ENCODE peak calls at places on chromosomes 5 and 9, in four cellular contexts. U, B, H and W are unnamed samples. For H3K4me1, the result is how much of the 10 kb centered on the place peaks cover.

GRCh38 chr5:3122216-3122615 is 370.7 kb upstream of the IRX2 start:
- DNase-seq in U (no peak), H (no peak), B (no peak), W (no peak)

GRCh38 chr5:142798099-142798768 is 28.1 kb downstream of the ARHGAP26 start:
- DNase-seq in U (no peak), H (no peak), B (peak), W (no peak)

GRCh38 chr5:143056792-143057579 is 286.8 kb downstream of the ARHGAP26 start:
- DNase-seq in U (no peak), B (no peak), H (no peak), W (no peak)

GRCh38 chr9:135520916-135521607 is at the start of gene LCN1:
- DNase-seq in U (no peak), B (no peak), H (no peak), W (no peak)

GRCh38 chr9:36470891-36471290 is 70.8 kb upstream of the RNF38 start:
- DNase-seq in U (no peak), H (no peak), B (peak), W (peak)

GRCh38 chr9:81578606-81579005 is 110.7 kb downstream of the TLE1 start:
- DNase-seq in H (no peak), U (no peak), B (no peak), W (no peak)

GRCh38 chr5:111603446-111603827 is 91.1 kb upstream of the STARD4 start:
- DNase-seq in B (no peak), U (no peak), H (no peak), W (no peak)

GRCh38 chr9:4837768-4838546 is 45.2 kb downstream of the RCL1 start:
- DNase-seq in H (no peak), B (no peak), U (no peak), W (no peak)

GRCh38 chr5:35129921-35130485 is 82.3 kb upstream of the AGXT2 start:
- DNase-seq in H (no peak), B (no peak), U (no peak), W (peak)

DNA sequence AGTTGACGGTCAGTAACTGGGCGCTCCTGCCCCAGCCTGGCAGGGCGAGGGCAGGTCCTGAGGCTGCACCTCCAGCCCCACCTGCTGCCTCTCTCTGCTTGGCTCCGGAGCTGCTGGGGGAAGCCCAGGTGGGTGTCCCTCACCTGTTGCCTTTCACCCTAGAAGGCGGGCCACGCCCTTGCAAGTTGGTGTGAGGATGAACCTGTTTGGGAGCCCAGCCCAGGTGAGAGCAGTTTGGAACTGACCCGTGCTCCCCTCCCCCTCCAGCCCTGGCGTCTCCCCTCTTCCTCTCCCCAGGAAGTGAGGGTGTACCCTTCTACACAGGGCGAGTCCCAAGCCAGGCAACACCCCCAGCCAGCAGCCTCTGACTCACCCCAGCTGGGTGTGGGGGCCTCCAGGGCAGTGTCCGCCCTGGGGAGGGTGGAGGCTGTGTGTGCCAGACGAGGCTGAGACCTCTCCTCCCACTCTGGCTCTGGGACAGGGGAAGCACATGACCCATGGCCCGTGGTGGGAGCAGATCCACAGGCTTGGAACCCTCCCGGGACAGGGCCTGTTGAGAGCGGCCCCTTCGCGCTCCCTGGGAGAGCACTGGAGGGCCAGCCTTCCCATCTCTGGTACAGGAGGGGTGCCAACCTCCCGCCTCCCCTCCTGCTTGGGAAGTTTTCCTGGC is 10.4 kb downstream of the LRRC8A start:
- DNase-seq in U (no peak), B (peak), H (no peak), W (peak)
- TF ChIP-seq POLR2AphosphoS5 in U (no peak), B (peak), H (peak), W (peak)

GRCh38 chr9:127216210-127216887 is 48.2 kb upstream of the GARNL3 start:
- DNase-seq in H (no peak), B (no peak), U (no peak), W (no peak)

GRCh38 chr9:127215266-127216209 is 49.0 kb upstream of the GARNL3 start:
- DNase-seq in U (no peak), B (no peak), H (no peak), W (no peak)

GRCh38 chr9:127212453-127212852 is 52.1 kb upstream of the GARNL3 start:
- DNase-seq in H (no peak), U (no peak), B (no peak), W (no peak)

GRCh38 chr9:127213859-127214258 is 50.7 kb upstream of the GARNL3 start:
- DNase-seq in U (no peak), H (no peak), B (no peak), W (no peak)

DNA sequence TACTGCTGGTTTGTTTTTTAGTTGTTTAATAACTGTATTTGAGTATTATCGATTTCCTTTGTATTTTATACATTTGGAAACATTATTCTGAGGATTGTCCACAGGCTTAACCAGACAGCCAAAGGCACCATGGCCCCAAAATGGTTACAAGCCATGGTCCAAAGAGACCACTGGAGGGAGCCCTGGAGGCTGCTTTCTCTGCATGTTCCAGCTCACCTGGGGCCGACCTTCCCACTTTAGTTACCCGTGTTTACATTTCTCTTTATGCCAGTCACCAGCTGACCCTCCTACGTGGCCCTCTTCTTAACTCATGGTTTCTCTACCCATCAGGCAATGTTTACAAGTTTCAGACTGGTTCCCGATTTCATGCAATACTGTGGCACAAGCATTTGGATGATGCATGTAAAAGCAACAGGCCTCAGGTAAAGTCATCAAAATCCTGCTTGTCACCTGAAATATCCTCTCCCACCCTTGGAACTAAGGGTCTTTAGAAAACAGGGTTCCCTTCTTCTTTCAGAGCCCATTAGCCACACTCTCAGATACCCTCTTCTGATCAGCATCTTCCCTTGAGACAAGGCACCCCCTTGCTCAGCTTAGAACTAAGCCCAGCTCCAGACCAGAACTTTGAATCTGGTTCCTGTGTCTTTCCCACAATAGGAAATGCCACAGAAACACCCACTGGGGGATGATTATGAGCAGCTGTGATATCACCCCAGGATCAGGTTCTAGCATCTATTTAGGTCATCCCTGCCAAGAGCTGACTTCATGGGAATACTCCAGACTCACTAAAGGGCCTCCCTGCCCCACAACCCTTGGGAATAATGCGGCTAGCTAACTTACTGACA is 49.9 kb upstream of the GARNL3 start:
- DNase-seq in U (peak), B (no peak), H (peak), W (peak)
- H3K27ac ChIP-seq in U (no peak), B (no peak), H (no peak), W (no peak)

GRCh38 chr5:6389397-6389796 is 11.1 kb upstream of the MED10 start:
- DNase-seq in B (no peak), H (no peak), U (no peak), W (no peak)
- H3K4me1 ChIP-seq in B (under half), H (under half), U (under half), W (under half)

GRCh38 chr9:128823903-128824406 is 5.6 kb downstream of the SPOUT1 start:
- DNase-seq in U (no peak), B (no peak), H (no peak), W (no peak)
- TF ChIP-seq POLR2AphosphoS5 in U (no peak), B (no peak), H (no peak), W (no peak)